ENCODE peak calls at places on chromosomes 2 and 18, in six cellular contexts. Z is uterus, R is RWPE1, A is H9, V is breast epithelium, G is neural progenitor cell. M is an unnamed sample.

GRCh38 chr2:236177604-236177966 is 9.4 kb upstream of the GBX2 start:
- DNase-seq in V (no peak), G (peak), R (no peak), A (peak), Z (no peak), M (no peak)

GRCh38 chr18:62335494-62335893 is 10.4 kb downstream of the TNFRSF11A start:
- DNase-seq in G (no peak), R (no peak), Z (no peak), V (no peak), A (no peak), M (no peak)

GRCh38 chr2:33426666-33427231 is 49.7 kb upstream of the RASGRP3 start:
- DNase-seq in R (peak), Z (no peak), V (no peak), A (no peak), G (no peak), M (no peak)

GRCh38 chr2:178422097-178422496 is 28.9 kb downstream of the PRKRA start:
- DNase-seq in R (no peak), G (no peak), V (no peak), A (no peak), Z (no peak), M (no peak)

GRCh38 chr2:94767336-94767735 is 103.9 kb upstream of the TEKT4 start:
- DNase-seq in G (no peak), V (no peak), R (no peak), A (no peak), Z (no peak), M (no peak)

GRCh38 chr18:67243799-67244587 is 272.5 kb downstream of the DSEL start:
- DNase-seq in Z (no peak), V (no peak), A (no peak), G (no peak), R (no peak), M (no peak)

GRCh38 chr2:130339885-130340745 is 2.6 kb upstream of the IMP4 start:
- DNase-seq in Z (no peak), V (no peak), R (no peak), A (no peak), G (no peak), M (no peak)

GRCh38 chr2:75503048-75503607 is 57.6 kb downstream of the EVA1A start:
- DNase-seq in G (no peak), Z (no peak), A (no peak), V (no peak), R (peak), M (peak)

GRCh38 chr18:48841381-48842258 is 109.1 kb downstream of the SMAD7 start:
- DNase-seq in Z (peak), V (no peak), G (no peak), R (no peak), A (no peak), M (no peak)

GRCh38 chr2:147214900-147215299 is 629.9 kb upstream of the ACVR2A start:
- DNase-seq in A (no peak), V (no peak), G (peak), R (no peak), Z (no peak), M (no peak)

GRCh38 chr2:192487636-192488035 is 292.9 kb upstream of the TMEFF2 start:
- DNase-seq in A (no peak), Z (no peak), R (no peak), V (no peak), G (no peak), M (no peak)

GRCh38 chr2:53033416-53033815 is 734.2 kb upstream of the CHAC2 start:
- DNase-seq in V (no peak), Z (no peak), R (no peak), A (no peak), G (no peak), M (no peak)

GRCh38 chr2:121766624-121767023 is 11.2 kb downstream of the TSN start:
- DNase-seq in A (no peak), V (no peak), Z (no peak), R (no peak), G (no peak), M (no peak)

GRCh38 chr2:25331686-25332365 is 9.9 kb downstream of the DNMT3A start:
- DNase-seq in V (no peak), R (no peak), G (no peak), Z (no peak), A (no peak), M (no peak)

GRCh38 chr2:152162141-152162540 is 13.4 kb downstream of the STAM2 start:
- DNase-seq in A (no peak), R (no peak), G (no peak), V (no peak), Z (no peak), M (no peak)

GRCh38 chr2:42879913-42880737 is 87.7 kb upstream of the HAAO start:
- DNase-seq in A (no peak), V (peak), R (no peak), G (no peak), Z (no peak), M (no peak)

GRCh38 chr2:119082821-119083400 is 75.6 kb downstream of the C1QL2 start:
- DNase-seq in A (no peak), G (no peak), Z (no peak), R (no peak), V (no peak), M (no peak)

GRCh38 chr2:96265349-96265839 is 403 bp downstream of the TMEM127 start:
- DNase-seq in A (no peak), R (peak), G (peak), V (no peak), Z (no peak), M (no peak)

GRCh38 chr2:163471947-163472346 is 263.9 kb downstream of the FIGN start:
- DNase-seq in G (peak), Z (no peak), A (no peak), R (no peak), V (no peak), M (no peak)

GRCh38 chr2:238754259-238754658 is 93.6 kb upstream of the TWIST2 start:
- DNase-seq in R (no peak), G (no peak), A (no peak), V (no peak), Z (no peak), M (no peak)

GRCh38 chr2:226655871-226656270 is 143.7 kb downstream of the IRS1 start:
- DNase-seq in R (no peak), V (no peak), G (no peak), Z (no peak), A (no peak), M (no peak)

GRCh38 chr18:54769526-54770464 is 58.5 kb upstream of the RAB27B start:
- DNase-seq in R (no peak), Z (no peak), V (no peak), A (no peak), G (no peak), M (no peak)

GRCh38 chr2:188869560-188869959 is 104.6 kb upstream of the COL3A1 start:
- DNase-seq in V (no peak), G (no peak), A (no peak), R (no peak), Z (no peak), M (no peak)

GRCh38 chr2:43024515-43024962 is 201.9 kb downstream of the ZFP36L2 start:
- DNase-seq in A (peak), G (peak), R (peak), V (no peak), Z (peak), M (no peak)

GRCh38 chr2:188902906-188903305 is 71.3 kb upstream of the COL3A1 start:
- DNase-seq in V (no peak), G (no peak), Z (no peak), A (no peak), R (peak), M (peak)

GRCh38 chr2:61853086-61853847 is 593 bp downstream of the FAM161A start:
- DNase-seq in A (peak), V (no peak), G (peak), R (peak), Z (no peak), M (no peak)

GRCh38 chr2:6676245-6676644 is 189.5 kb downstream of the CMPK2 start:
- DNase-seq in A (no peak), R (no peak), G (no peak), Z (no peak), V (no peak), M (no peak)

GRCh38 chr2:48248251-48248933 is 281.6 kb upstream of the STON1 start:
- DNase-seq in V (no peak), R (peak), Z (no peak), A (peak), G (no peak), M (peak)

GRCh38 chr2:196174424-196174823 is 3.0 kb upstream of the STK17B start:
- DNase-seq in Z (no peak), V (no peak), G (no peak), A (peak), R (no peak), M (no peak)

GRCh38 chr2:191927319-191927867 is 80.5 kb upstream of the CAVIN2 start:
- DNase-seq in V (no peak), G (peak), R (peak), A (no peak), Z (peak), M (peak)

GRCh38 chr18:48590678-48591077 is 51.8 kb downstream of the CTIF start:
- DNase-seq in G (no peak), Z (no peak), R (no peak), V (no peak), A (no peak), M (no peak)

GRCh38 chr2:18178736-18179349 is 300.4 kb downstream of the KCNS3 start:
- DNase-seq in V (no peak), Z (no peak), G (peak), A (peak), R (peak), M (no peak)

GRCh38 chr2:121185571-121186074 is 99.4 kb downstream of the TFCP2L1 start:
- DNase-seq in V (peak), A (no peak), Z (no peak), G (peak), R (peak), M (peak)

GRCh38 chr2:65666156-65666725 is 233.8 kb upstream of the SPRED2 start:
- DNase-seq in Z (no peak), R (peak), V (no peak), G (no peak), A (no peak), M (peak)

GRCh38 chr2:31270136-31270535 is 36.2 kb downstream of the EHD3 start:
- DNase-seq in A (no peak), R (peak), V (no peak), G (no peak), Z (no peak), M (peak)

GRCh38 chr2:196176142-196176738 is 4.9 kb upstream of the STK17B start:
- DNase-seq in V (no peak), Z (no peak), G (no peak), A (no peak), R (no peak), M (no peak)

GRCh38 chr2:158128168-158128973 is 26.7 kb downstream of the UPP2 start:
- DNase-seq in V (no peak), A (no peak), G (no peak), Z (no peak), R (no peak), M (no peak)

GRCh38 chr2:68663371-68664156 is 20.2 kb downstream of the PROKR1 start:
- DNase-seq in A (no peak), R (no peak), Z (no peak), V (no peak), G (no peak), M (no peak)

GRCh38 chr2:181656450-181657261 is at the start of gene CERKL:
- DNase-seq in A (peak), V (no peak), R (peak), G (peak), Z (no peak), M (no peak)

GRCh38 chr18:13320133-13320532 is 101.6 kb downstream of the LDLRAD4 start:
- DNase-seq in V (no peak), R (no peak), G (no peak), Z (no peak), A (no peak), M (no peak)

GRCh38 chr2:218954541-218955300 is 4.7 kb upstream of the CDK5R2 start:
- DNase-seq in V (no peak), R (no peak), A (no peak), G (no peak), Z (no peak), M (no peak)
- H3K27ac ChIP-seq in V (no peak), R (no peak), A (no peak), G (no peak), Z (no peak), M (no peak)

DNA sequence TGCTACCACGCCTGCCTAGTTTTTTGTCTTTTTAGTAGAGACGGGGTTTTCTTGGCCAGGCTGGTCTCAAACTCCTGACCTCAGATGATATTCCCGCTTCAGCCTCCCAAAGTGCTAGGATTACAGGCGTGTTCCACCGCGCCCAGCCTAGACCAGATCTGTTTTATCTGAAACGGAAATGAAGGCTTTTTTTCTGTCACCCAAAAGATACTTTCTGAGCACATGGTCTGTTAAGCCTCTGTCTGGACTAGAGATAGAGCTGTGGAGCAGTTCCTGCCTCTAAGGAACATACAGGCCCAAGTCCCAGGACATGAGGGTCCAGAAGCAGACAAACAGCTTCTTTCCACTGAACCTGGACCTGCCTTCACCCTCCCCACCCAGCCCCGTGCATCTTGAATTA is 43.6 kb upstream of the PTMA start:
- DNase-seq in Z (no peak), A (no peak), R (no peak), G (peak), V (no peak), M (no peak)
- H3K27ac ChIP-seq in Z (peak), A (no peak), R (peak), G (no peak), V (peak), M (no peak)

DNA sequence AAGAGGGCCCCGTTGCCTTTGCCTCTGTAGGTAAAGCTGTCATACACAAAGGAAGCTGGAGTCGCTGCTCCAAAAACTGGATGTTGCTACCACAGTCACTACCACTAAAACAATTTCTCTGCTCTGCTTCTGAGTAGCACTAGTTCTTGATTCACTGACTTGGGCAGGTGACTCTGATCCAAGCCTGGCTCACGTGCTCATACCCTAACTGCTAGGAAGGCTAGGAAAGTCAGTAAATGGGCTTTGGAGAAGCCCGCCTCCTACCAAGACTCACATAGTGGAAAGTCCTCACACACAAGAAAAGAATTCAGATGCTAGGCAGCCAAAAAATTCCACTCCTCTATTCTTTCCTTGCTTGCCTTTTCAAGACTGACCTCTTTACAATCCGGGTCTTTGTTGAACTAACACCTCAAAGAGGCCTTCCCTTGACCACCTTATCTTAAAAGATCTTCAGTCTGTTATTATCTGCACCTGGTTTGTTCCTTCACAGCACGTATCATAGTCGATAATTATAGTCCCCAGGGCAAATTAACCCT is 11.4 kb upstream of the DYNC1I2 start:
- DNase-seq in G (peak), A (no peak), R (no peak), V (no peak), Z (no peak), M (no peak)
- H3K27ac ChIP-seq in G (peak), A (no peak), R (no peak), V (no peak), Z (no peak), M (no peak)

GRCh38 chr2:72080286-72081145 is 67.1 kb downstream of the CYP26B1 start:
- DNase-seq in R (no peak), Z (no peak), A (no peak), V (no peak), G (no peak), M (no peak)

GRCh38 chr2:72077702-72078169 is 69.9 kb downstream of the CYP26B1 start:
- DNase-seq in G (no peak), A (no peak), Z (no peak), V (no peak), R (no peak), M (no peak)

GRCh38 chr2:72082021-72082739 is 65.5 kb downstream of the CYP26B1 start:
- DNase-seq in A (no peak), Z (no peak), V (no peak), G (no peak), R (no peak), M (no peak)

GRCh38 chr2:72081450-72081849 is 66.2 kb downstream of the CYP26B1 start:
- DNase-seq in G (no peak), A (no peak), V (no peak), Z (no peak), R (no peak), M (no peak)

DNA sequence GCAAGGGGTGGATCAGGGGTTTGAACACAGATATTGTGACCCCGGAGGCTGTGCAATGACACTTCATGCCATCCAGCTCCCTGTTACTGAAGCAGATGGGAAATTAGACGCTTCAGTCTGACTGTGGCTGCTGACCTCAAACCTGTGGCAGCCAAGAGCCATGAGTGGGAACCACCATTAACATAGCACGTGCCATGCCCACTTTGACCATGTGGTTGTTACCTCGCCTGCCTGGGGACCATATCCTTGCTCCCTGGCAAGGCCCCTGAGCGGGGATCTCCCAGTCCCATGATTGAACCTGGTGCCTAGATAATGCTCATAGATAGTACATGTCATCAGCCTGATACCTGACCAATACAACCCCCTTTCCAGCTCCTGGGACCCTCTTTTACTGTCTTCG is 68.9 kb downstream of the CYP26B1 start:
- DNase-seq in R (no peak), V (no peak), Z (no peak), A (no peak), G (no peak), M (no peak)
- H3K27ac ChIP-seq in R (no peak), V (no peak), Z (no peak), A (no peak), G (no peak), M (no peak)

DNA sequence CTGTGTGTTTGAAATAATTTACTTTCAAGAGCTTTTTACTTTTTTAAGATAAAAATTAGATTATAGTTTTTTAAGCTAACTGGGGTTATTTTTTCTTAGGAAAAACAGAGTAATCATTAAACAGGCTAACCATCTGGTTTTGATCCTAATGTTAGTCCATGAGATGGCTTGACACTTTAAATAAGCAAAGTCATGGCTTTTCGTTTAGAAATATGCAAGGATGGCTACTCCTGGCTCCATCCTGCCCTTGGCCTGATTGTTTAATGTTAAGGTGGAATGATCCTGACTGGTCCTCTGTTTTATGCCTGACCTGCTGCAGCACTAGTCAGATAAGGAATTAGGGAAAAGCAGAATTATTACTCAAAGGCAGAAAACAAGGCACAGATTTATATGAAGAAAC is 39.7 kb upstream of the PNPT1 start:
- DNase-seq in Z (no peak), R (no peak), A (no peak), G (no peak), V (no peak), M (no peak)
- H3K27ac ChIP-seq in Z (peak), R (no peak), A (no peak), G (no peak), V (no peak), M (no peak)